ENCODE peak calls at places on chromosomes 1 and 21, in four cellular contexts. One of them, this sample, is unnamed.

GRCh38 chr1:58779837-58780585 is 3.8 kb downstream of the JUN start:
- DNase-seq in astrocyte of the spinal cord: peak
- DNase-seq in left cardiac atrium: peak
- DNase-seq in stimulated activated CD4-positive, alpha-beta T cell treated with anti-CD3 and anti-CD28 coated beads, Interleukin-15, amount 100 ng/mL, for 48 hours: no peak
- DNase-seq in this sample: no peak

GRCh38 chr1:11749203-11749689 is 12.7 kb upstream of the C1orf167 start:
- DNase-seq in astrocyte of the spinal cord: no peak
- DNase-seq in stimulated activated CD4-positive, alpha-beta T cell treated with anti-CD3 and anti-CD28 coated beads, Interleukin-15, amount 100 ng/mL, for 48 hours: peak
- DNase-seq in left cardiac atrium: peak
- DNase-seq in this sample: no peak

GRCh38 chr1:3531928-3532327 is 77.5 kb downstream of the ARHGEF16 start:
- DNase-seq in stimulated activated CD4-positive, alpha-beta T cell treated with anti-CD3 and anti-CD28 coated beads, Interleukin-15, amount 100 ng/mL, for 48 hours: no peak
- DNase-seq in astrocyte of the spinal cord: no peak
- DNase-seq in left cardiac atrium: no peak
- DNase-seq in this sample: no peak

GRCh38 chr1:54337034-54337433 is 69.2 kb downstream of the SSBP3 start:
- DNase-seq in left cardiac atrium: no peak
- DNase-seq in stimulated activated CD4-positive, alpha-beta T cell treated with anti-CD3 and anti-CD28 coated beads, Interleukin-15, amount 100 ng/mL, for 48 hours: no peak
- DNase-seq in astrocyte of the spinal cord: no peak
- DNase-seq in this sample: no peak

GRCh38 chr1:87450615-87451209 is 122.0 kb downstream of the LMO4 start:
- DNase-seq in astrocyte of the spinal cord: no peak
- DNase-seq in stimulated activated CD4-positive, alpha-beta T cell treated with anti-CD3 and anti-CD28 coated beads, Interleukin-15, amount 100 ng/mL, for 48 hours: no peak
- DNase-seq in left cardiac atrium: no peak
- DNase-seq in this sample: no peak

GRCh38 chr1:94095112-94095637 is 25.8 kb downstream of the ABCA4 start:
- DNase-seq in stimulated activated CD4-positive, alpha-beta T cell treated with anti-CD3 and anti-CD28 coated beads, Interleukin-15, amount 100 ng/mL, for 48 hours: no peak
- DNase-seq in astrocyte of the spinal cord: peak
- DNase-seq in left cardiac atrium: peak
- DNase-seq in this sample: peak

GRCh38 chr1:204225841-204226745 is 12.3 kb upstream of the GOLT1A start:
- DNase-seq in stimulated activated CD4-positive, alpha-beta T cell treated with anti-CD3 and anti-CD28 coated beads, Interleukin-15, amount 100 ng/mL, for 48 hours: no peak
- DNase-seq in left cardiac atrium: no peak
- DNase-seq in astrocyte of the spinal cord: no peak
- DNase-seq in this sample: no peak

GRCh38 chr1:231334952-231335351 is 2.7 kb downstream of the EXOC8 start:
- DNase-seq in astrocyte of the spinal cord: no peak
- DNase-seq in stimulated activated CD4-positive, alpha-beta T cell treated with anti-CD3 and anti-CD28 coated beads, Interleukin-15, amount 100 ng/mL, for 48 hours: no peak
- DNase-seq in left cardiac atrium: no peak
- DNase-seq in this sample: no peak

GRCh38 chr1:212457740-212458338 is 25.1 kb downstream of the NENF start:
- DNase-seq in stimulated activated CD4-positive, alpha-beta T cell treated with anti-CD3 and anti-CD28 coated beads, Interleukin-15, amount 100 ng/mL, for 48 hours: peak
- DNase-seq in astrocyte of the spinal cord: peak
- DNase-seq in left cardiac atrium: no peak
- DNase-seq in this sample: no peak

GRCh38 chr1:182317489-182318180 is 74.0 kb downstream of the GLUL start:
- DNase-seq in left cardiac atrium: no peak
- DNase-seq in stimulated activated CD4-positive, alpha-beta T cell treated with anti-CD3 and anti-CD28 coated beads, Interleukin-15, amount 100 ng/mL, for 48 hours: no peak
- DNase-seq in astrocyte of the spinal cord: no peak
- DNase-seq in this sample: no peak

GRCh38 chr21:37891953-37892352 is 24.3 kb downstream of the KCNJ6 start:
- DNase-seq in astrocyte of the spinal cord: no peak
- DNase-seq in left cardiac atrium: no peak
- DNase-seq in stimulated activated CD4-positive, alpha-beta T cell treated with anti-CD3 and anti-CD28 coated beads, Interleukin-15, amount 100 ng/mL, for 48 hours: no peak
- DNase-seq in this sample: no peak

GRCh38 chr1:230806552-230806951 is 59.4 kb downstream of the CAPN9 start:
- DNase-seq in left cardiac atrium: no peak
- DNase-seq in astrocyte of the spinal cord: no peak
- DNase-seq in stimulated activated CD4-positive, alpha-beta T cell treated with anti-CD3 and anti-CD28 coated beads, Interleukin-15, amount 100 ng/mL, for 48 hours: no peak
- DNase-seq in this sample: no peak

This sample was measured in brain pericyte.